ENCODE peak calls at places on chromosomes 2 and 18, in eight cellular contexts. One of them, this sample, is unnamed.

GRCh38 chr2:236517463-236518077 is 52.1 kb upstream of the ACKR3 start:
- DNase-seq in foreskin keratinocyte: no peak
- DNase-seq in colonic mucosa: no peak
- DNase-seq in CD4-positive, alpha-beta T cell: no peak
- DNase-seq in cardiac muscle cell: peak; percentile 42
- DNase-seq in neural progenitor cell: no peak
- DNase-seq in pancreas: no peak
- DNase-seq in sigmoid colon: no peak
- DNase-seq in this sample: no peak

GRCh38 chr2:241482556-241482955 is 25.8 kb downstream of the STK25 start:
- DNase-seq in foreskin keratinocyte: no peak
- DNase-seq in colonic mucosa: no peak
- DNase-seq in CD4-positive, alpha-beta T cell: no peak
- DNase-seq in cardiac muscle cell: no peak
- DNase-seq in neural progenitor cell: no peak
- DNase-seq in pancreas: no peak
- DNase-seq in sigmoid colon: no peak
- DNase-seq in this sample: no peak

GRCh38 chr2:229257980-229258379 is 13.1 kb downstream of the PID1 start:
- DNase-seq in foreskin keratinocyte: no peak
- DNase-seq in colonic mucosa: no peak
- DNase-seq in CD4-positive, alpha-beta T cell: no peak
- DNase-seq in cardiac muscle cell: no peak
- DNase-seq in neural progenitor cell: no peak
- DNase-seq in pancreas: no peak
- DNase-seq in sigmoid colon: peak; percentile 69
- DNase-seq in this sample: no peak

GRCh38 chr2:111666160-111666559 is 217.8 kb downstream of the ANAPC1 start:
- DNase-seq in foreskin keratinocyte: no peak
- DNase-seq in colonic mucosa: peak; percentile 6
- DNase-seq in CD4-positive, alpha-beta T cell: no peak
- DNase-seq in cardiac muscle cell: no peak
- DNase-seq in neural progenitor cell: no peak
- DNase-seq in pancreas: no peak
- DNase-seq in sigmoid colon: no peak
- DNase-seq in this sample: no peak

GRCh38 chr2:70958759-70959158 is 19.7 kb upstream of the ANKRD53 start:
- DNase-seq in foreskin keratinocyte: no peak
- DNase-seq in colonic mucosa: peak; percentile 4
- DNase-seq in CD4-positive, alpha-beta T cell: no peak
- DNase-seq in cardiac muscle cell: no peak
- DNase-seq in neural progenitor cell: no peak
- DNase-seq in pancreas: peak; percentile 1
- DNase-seq in sigmoid colon: no peak
- DNase-seq in this sample: no peak

GRCh38 chr18:59386909-59387515 is 27.9 kb upstream of the LMAN1 start:
- DNase-seq in foreskin keratinocyte: no peak
- DNase-seq in colonic mucosa: no peak
- DNase-seq in CD4-positive, alpha-beta T cell: no peak
- DNase-seq in cardiac muscle cell: no peak
- DNase-seq in neural progenitor cell: peak; percentile 86
- DNase-seq in pancreas: no peak
- DNase-seq in sigmoid colon: no peak
- DNase-seq in this sample: no peak

GRCh38 chr2:182207049-182207746 is 219.6 kb downstream of the PDE1A start:
- DNase-seq in foreskin keratinocyte: no peak
- DNase-seq in colonic mucosa: no peak
- DNase-seq in CD4-positive, alpha-beta T cell: no peak
- DNase-seq in cardiac muscle cell: no peak
- DNase-seq in neural progenitor cell: no peak
- DNase-seq in pancreas: no peak
- DNase-seq in sigmoid colon: no peak
- DNase-seq in this sample: no peak

GRCh38 chr18:48308027-48308635 is 101.1 kb downstream of the ZBTB7C start:
- DNase-seq in foreskin keratinocyte: peak; percentile 60
- DNase-seq in colonic mucosa: peak; percentile 40
- DNase-seq in CD4-positive, alpha-beta T cell: no peak
- DNase-seq in cardiac muscle cell: no peak
- DNase-seq in neural progenitor cell: no peak
- DNase-seq in pancreas: no peak
- DNase-seq in sigmoid colon: peak; percentile 29
- DNase-seq in this sample: peak; percentile 70

GRCh38 chr2:219905640-219906039 is 278.2 kb downstream of the SLC4A3 start:
- DNase-seq in foreskin keratinocyte: no peak
- DNase-seq in colonic mucosa: no peak
- DNase-seq in CD4-positive, alpha-beta T cell: no peak
- DNase-seq in cardiac muscle cell: no peak
- DNase-seq in neural progenitor cell: no peak
- DNase-seq in pancreas: no peak
- DNase-seq in sigmoid colon: no peak
- DNase-seq in this sample: no peak

GRCh38 chr2:16244966-16245320 is 304.6 kb downstream of the MYCN start:
- DNase-seq in foreskin keratinocyte: no peak
- DNase-seq in colonic mucosa: no peak
- DNase-seq in CD4-positive, alpha-beta T cell: no peak
- DNase-seq in cardiac muscle cell: no peak
- DNase-seq in neural progenitor cell: no peak
- DNase-seq in pancreas: no peak
- DNase-seq in sigmoid colon: no peak
- DNase-seq in this sample: no peak

GRCh38 chr2:201057715-201058248 is 13.7 kb downstream of the HYCC2 start:
- DNase-seq in foreskin keratinocyte: no peak
- DNase-seq in colonic mucosa: no peak
- DNase-seq in CD4-positive, alpha-beta T cell: no peak
- DNase-seq in cardiac muscle cell: peak; percentile 27
- DNase-seq in neural progenitor cell: no peak
- DNase-seq in pancreas: no peak
- DNase-seq in sigmoid colon: no peak
- DNase-seq in this sample: no peak
- H3K27ac ChIP-seq in foreskin keratinocyte: no peak overlapping the region
- H3K27ac ChIP-seq in colonic mucosa: peak overlapping the region; percentile 49
- H3K27ac ChIP-seq in CD4-positive, alpha-beta T cell: no peak overlapping the region
- H3K27ac ChIP-seq in cardiac muscle cell: peak overlapping the region; percentile 61
- H3K27ac ChIP-seq in neural progenitor cell: no peak overlapping the region
- H3K27ac ChIP-seq in pancreas: no peak overlapping the region
- H3K27ac ChIP-seq in sigmoid colon: no peak overlapping the region
- H3K27ac ChIP-seq in this sample: no peak overlapping the region

GRCh38 chr2:237951878-237952277 is 14.9 kb upstream of the UBE2F start:
- DNase-seq in foreskin keratinocyte: no peak
- DNase-seq in colonic mucosa: no peak
- DNase-seq in CD4-positive, alpha-beta T cell: no peak
- DNase-seq in cardiac muscle cell: no peak
- DNase-seq in neural progenitor cell: no peak
- DNase-seq in pancreas: no peak
- DNase-seq in sigmoid colon: no peak
- DNase-seq in this sample: no peak
- H3K27ac ChIP-seq in foreskin keratinocyte: no peak overlapping the region
- H3K27ac ChIP-seq in colonic mucosa: no peak overlapping the region
- H3K27ac ChIP-seq in CD4-positive, alpha-beta T cell: no peak overlapping the region
- H3K27ac ChIP-seq in cardiac muscle cell: no peak overlapping the region
- H3K27ac ChIP-seq in neural progenitor cell: no peak overlapping the region
- H3K27ac ChIP-seq in pancreas: no peak overlapping the region
- H3K27ac ChIP-seq in sigmoid colon: no peak overlapping the region
- H3K27ac ChIP-seq in this sample: no peak overlapping the region

GRCh38 chr2:66427219-66427768 is 7.6 kb upstream of the MEIS1 start:
- DNase-seq in foreskin keratinocyte: no peak
- DNase-seq in colonic mucosa: no peak
- DNase-seq in CD4-positive, alpha-beta T cell: no peak
- DNase-seq in cardiac muscle cell: no peak
- DNase-seq in neural progenitor cell: peak; percentile 46
- DNase-seq in pancreas: no peak
- DNase-seq in sigmoid colon: no peak
- DNase-seq in this sample: no peak

GRCh38 chr2:66430195-66430905 is 4.6 kb upstream of the MEIS1 start:
- DNase-seq in foreskin keratinocyte: no peak
- DNase-seq in colonic mucosa: no peak
- DNase-seq in CD4-positive, alpha-beta T cell: no peak
- DNase-seq in cardiac muscle cell: no peak
- DNase-seq in neural progenitor cell: no peak
- DNase-seq in pancreas: no peak
- DNase-seq in sigmoid colon: no peak
- DNase-seq in this sample: no peak

GRCh38 chr2:66423391-66423790 is 11.5 kb upstream of the MEIS1 start:
- DNase-seq in foreskin keratinocyte: no peak
- DNase-seq in colonic mucosa: no peak
- DNase-seq in CD4-positive, alpha-beta T cell: no peak
- DNase-seq in cardiac muscle cell: no peak
- DNase-seq in neural progenitor cell: no peak
- DNase-seq in pancreas: no peak
- DNase-seq in sigmoid colon: no peak
- DNase-seq in this sample: no peak

GRCh38 chr2:66428986-66429612 is 5.8 kb upstream of the MEIS1 start:
- DNase-seq in foreskin keratinocyte: peak; percentile 44
- DNase-seq in colonic mucosa: no peak
- DNase-seq in CD4-positive, alpha-beta T cell: no peak
- DNase-seq in cardiac muscle cell: peak; percentile 78
- DNase-seq in neural progenitor cell: peak; percentile 85
- DNase-seq in pancreas: no peak
- DNase-seq in sigmoid colon: no peak
- DNase-seq in this sample: no peak

GRCh38 chr2:66426250-66427064 is 8.5 kb upstream of the MEIS1 start:
- DNase-seq in foreskin keratinocyte: no peak
- DNase-seq in colonic mucosa: no peak
- DNase-seq in CD4-positive, alpha-beta T cell: no peak
- DNase-seq in cardiac muscle cell: no peak
- DNase-seq in neural progenitor cell: peak; percentile 72
- DNase-seq in pancreas: no peak
- DNase-seq in sigmoid colon: peak; percentile 69
- DNase-seq in this sample: no peak
- H3K27ac ChIP-seq in foreskin keratinocyte: no peak overlapping the region
- H3K27ac ChIP-seq in colonic mucosa: no peak overlapping the region
- H3K27ac ChIP-seq in CD4-positive, alpha-beta T cell: no peak overlapping the region
- H3K27ac ChIP-seq in cardiac muscle cell: no peak overlapping the region
- H3K27ac ChIP-seq in neural progenitor cell: no peak overlapping the region
- H3K27ac ChIP-seq in pancreas: no peak overlapping the region
- H3K27ac ChIP-seq in sigmoid colon: peak overlapping the region; percentile 72
- H3K27ac ChIP-seq in this sample: no peak overlapping the region

DNA sequence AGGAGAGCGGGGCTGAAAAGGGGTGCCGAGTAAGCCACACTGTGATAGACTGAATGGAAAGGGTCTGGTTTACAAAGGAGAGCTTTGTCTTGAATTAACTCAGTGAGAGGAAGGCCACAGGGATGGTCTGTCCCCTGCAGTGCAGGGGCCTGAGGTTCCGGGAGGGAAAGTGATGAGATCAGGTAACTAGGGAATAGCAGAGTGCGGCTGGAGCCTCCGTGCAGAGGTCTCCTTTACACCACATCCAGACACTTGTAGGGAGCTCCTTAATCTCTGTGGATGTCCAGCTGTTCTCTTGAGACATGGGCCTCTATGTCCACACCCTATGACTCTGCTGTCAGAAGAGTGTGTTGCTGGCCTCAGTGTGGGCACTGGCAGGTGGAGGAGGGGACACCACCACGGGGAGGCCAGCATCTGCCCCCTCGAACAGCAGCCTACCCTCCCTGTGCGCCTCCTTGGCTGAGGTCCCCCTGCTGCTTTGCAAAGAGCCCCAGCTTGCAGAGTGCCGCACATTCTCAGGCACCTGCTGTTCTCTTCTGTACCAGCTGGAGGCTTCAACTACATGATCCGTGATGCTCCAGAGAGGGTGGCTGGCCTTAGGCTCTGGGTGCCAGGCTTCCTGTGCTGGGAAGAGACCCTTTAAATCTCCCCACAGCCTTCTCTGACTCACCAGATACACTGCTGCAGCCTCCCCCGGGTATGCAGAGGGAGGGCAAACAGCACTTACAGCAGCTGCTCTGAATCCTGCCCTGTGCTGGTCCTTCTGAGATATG is 25.9 kb downstream of the ENOSF1 start:
- DNase-seq in foreskin keratinocyte: no peak
- DNase-seq in colonic mucosa: no peak
- DNase-seq in CD4-positive, alpha-beta T cell: no peak
- DNase-seq in cardiac muscle cell: peak; percentile 41
- DNase-seq in neural progenitor cell: peak; percentile 89
- DNase-seq in pancreas: no peak
- DNase-seq in sigmoid colon: no peak
- DNase-seq in this sample: no peak
- H3K27ac ChIP-seq in foreskin keratinocyte: no peak overlapping the region
- H3K27ac ChIP-seq in colonic mucosa: no peak overlapping the region
- H3K27ac ChIP-seq in CD4-positive, alpha-beta T cell: no peak overlapping the region
- H3K27ac ChIP-seq in cardiac muscle cell: no peak overlapping the region
- H3K27ac ChIP-seq in neural progenitor cell: peak overlapping the region; percentile 40
- H3K27ac ChIP-seq in pancreas: no peak overlapping the region
- H3K27ac ChIP-seq in sigmoid colon: no peak overlapping the region
- H3K27ac ChIP-seq in this sample: no peak overlapping the region

DNA sequence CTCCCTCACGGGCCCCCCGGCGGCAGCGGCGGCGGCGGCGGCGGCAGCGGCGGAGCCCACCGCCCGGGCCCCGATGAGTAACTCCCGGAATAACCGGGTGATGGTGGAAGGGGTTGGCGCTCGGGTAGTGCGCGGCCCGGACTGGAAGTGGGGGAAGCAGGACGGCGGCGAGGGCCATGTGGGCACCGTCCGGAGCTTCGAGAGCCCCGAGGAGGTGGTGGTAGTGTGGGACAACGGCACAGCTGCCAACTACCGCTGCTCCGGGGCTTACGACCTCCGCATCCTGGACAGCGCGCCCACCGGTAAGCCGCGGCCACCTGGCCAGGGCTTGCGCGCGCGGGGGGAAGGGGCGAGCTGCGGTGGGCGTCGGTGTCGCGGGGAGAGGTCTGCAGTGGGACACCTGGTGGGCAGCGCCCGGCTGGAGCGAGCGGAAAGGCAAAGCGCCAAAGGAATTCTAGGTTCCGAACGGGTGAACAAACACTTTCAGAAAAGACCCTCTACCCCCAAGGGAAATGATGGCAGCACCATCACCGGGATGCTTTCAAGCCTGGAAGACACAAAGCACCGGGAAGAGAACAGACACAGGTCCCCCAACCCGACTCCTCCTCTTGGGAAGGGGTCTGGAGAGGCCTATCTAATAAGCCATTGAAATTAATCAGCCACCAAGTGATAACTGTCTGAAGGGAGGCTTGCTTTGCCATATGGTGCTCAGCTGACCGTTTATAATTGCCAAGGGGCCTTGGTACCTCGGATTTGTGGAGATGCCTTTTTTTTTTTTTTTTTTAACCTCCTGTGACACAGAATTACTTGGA is 1.1 kb downstream of the MIB1 start:
- DNase-seq in foreskin keratinocyte: peak; percentile 25
- DNase-seq in colonic mucosa: peak; percentile 27
- DNase-seq in CD4-positive, alpha-beta T cell: peak; percentile 22
- DNase-seq in cardiac muscle cell: no peak
- DNase-seq in neural progenitor cell: no peak
- DNase-seq in pancreas: peak; percentile 5
- DNase-seq in sigmoid colon: peak; percentile 78
- DNase-seq in this sample: no peak
- H3K27ac ChIP-seq in foreskin keratinocyte: peak overlapping the region; percentile 98
- H3K27ac ChIP-seq in colonic mucosa: peak overlapping the region; percentile 99
- H3K27ac ChIP-seq in CD4-positive, alpha-beta T cell: peak overlapping the region; percentile 21
- H3K27ac ChIP-seq in cardiac muscle cell: peak overlapping the region; percentile 94
- H3K27ac ChIP-seq in neural progenitor cell: peak overlapping the region; percentile 97
- H3K27ac ChIP-seq in pancreas: no peak overlapping the region
- H3K27ac ChIP-seq in sigmoid colon: peak overlapping the region; percentile 99
- H3K27ac ChIP-seq in this sample: peak overlapping the region; percentile 86

DNA sequence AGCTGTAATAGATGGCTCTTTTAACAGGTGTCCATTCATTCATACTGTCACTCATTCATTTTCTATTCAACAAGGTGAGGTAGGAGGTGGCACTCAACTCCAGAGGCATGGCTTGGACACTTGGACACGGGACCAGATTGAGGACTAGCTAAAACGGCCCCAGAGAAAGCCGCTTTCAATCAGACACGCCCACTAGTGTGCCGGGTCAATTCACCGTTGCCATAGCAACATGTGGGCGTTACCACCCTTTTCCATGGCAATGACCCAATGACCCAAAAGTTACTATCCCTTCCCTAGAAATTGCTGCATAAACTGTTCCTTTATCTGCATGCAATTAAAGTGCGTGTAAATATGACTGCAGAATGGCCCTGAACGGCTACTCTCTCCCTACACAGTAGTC is 49.2 kb upstream of the LGALSL start:
- DNase-seq in foreskin keratinocyte: no peak
- DNase-seq in colonic mucosa: peak; percentile 93
- DNase-seq in CD4-positive, alpha-beta T cell: no peak
- DNase-seq in cardiac muscle cell: peak; percentile 60
- DNase-seq in neural progenitor cell: peak; percentile 72
- DNase-seq in pancreas: peak; percentile 14
- DNase-seq in sigmoid colon: no peak
- DNase-seq in this sample: no peak
- H3K27ac ChIP-seq in foreskin keratinocyte: no peak overlapping the region
- H3K27ac ChIP-seq in colonic mucosa: peak overlapping the region; percentile 71
- H3K27ac ChIP-seq in CD4-positive, alpha-beta T cell: no peak overlapping the region
- H3K27ac ChIP-seq in cardiac muscle cell: no peak overlapping the region
- H3K27ac ChIP-seq in neural progenitor cell: peak overlapping the region; percentile 88
- H3K27ac ChIP-seq in pancreas: peak overlapping the region; percentile 39
- H3K27ac ChIP-seq in sigmoid colon: peak overlapping the region; percentile 75
- H3K27ac ChIP-seq in this sample: no peak overlapping the region